ENCODE peak calls at places on chromosome 6, in ten cellular contexts. Q is fibroblast of lung; B is HCT116; W is cardiac muscle cell; A is left lung; I is ascending aorta; K is psoas muscle; S is kidney epithelial cell; U is CD8-positive, alpha-beta T cell; J is body of pancreas. P is an unnamed sample. For H3K27me3, the result is how much of the 10 kb centered on the place peaks cover.

GRCh38 chr6:124772733-124773319 is 189.4 kb upstream of the RNF217 start:
- DNase-seq in J (no peak), I (no peak), S (no peak), Q (peak), B (no peak), A (no peak), W (no peak), K (no peak), U (no peak), P (no peak)

GRCh38 chr6:95185874-95186273 is 391.5 kb upstream of the MANEA start:
- DNase-seq in U (no peak), B (no peak), Q (no peak), I (no peak), W (no peak), K (no peak), J (no peak), A (no peak), S (no peak), P (no peak)

GRCh38 chr6:30894381-30894780 is 10.1 kb downstream of the DDR1 start:
- DNase-seq in W (no peak), S (no peak), Q (no peak), U (no peak), K (no peak), J (no peak), I (no peak), A (no peak), B (no peak), P (no peak)

GRCh38 chr6:90296346-90297123 is at the start of gene BACH2:
- DNase-seq in U (peak), Q (peak), K (peak), W (peak), S (no peak), I (peak), B (peak), A (peak), J (peak), P (peak)

GRCh38 chr6:25614052-25614451 is 38.0 kb upstream of the SCGN start:
- DNase-seq in Q (no peak), S (no peak), A (no peak), B (no peak), K (no peak), W (no peak), I (no peak), J (no peak), U (no peak), P (no peak)

GRCh38 chr6:127276336-127276735 is 9.7 kb downstream of the RNF146 start:
- DNase-seq in Q (no peak), I (no peak), A (no peak), U (no peak), B (no peak), W (no peak), S (no peak), K (no peak), J (no peak), P (no peak)

GRCh38 chr6:12170351-12171079 is 119.6 kb upstream of the EDN1 start:
- DNase-seq in B (no peak), A (no peak), Q (no peak), W (no peak), K (no peak), U (no peak), I (no peak), S (no peak), J (no peak), P (no peak)

GRCh38 chr6:44067073-44067759 is 60.0 kb downstream of the MRPL14 start:
- DNase-seq in B (no peak), A (no peak), S (no peak), J (no peak), Q (no peak), K (peak), U (no peak), W (no peak), I (no peak), P (no peak)

GRCh38 chr6:39793528-39793927 is 1.4 kb downstream of the DAAM2 start:
- DNase-seq in U (no peak), B (no peak), S (no peak), Q (no peak), K (no peak), W (no peak), J (no peak), A (no peak), I (no peak), P (no peak)

GRCh38 chr6:39893286-39893685 is 41.0 kb downstream of the MOCS1 start:
- DNase-seq in Q (no peak), U (no peak), A (no peak), B (no peak), J (no peak), K (no peak), W (no peak), S (no peak), I (no peak), P (no peak)

GRCh38 chr6:11398451-11399326 is 138.9 kb upstream of the TMEM170B start:
- DNase-seq in J (no peak), B (no peak), I (no peak), Q (no peak), K (no peak), U (no peak), A (no peak), W (peak), S (no peak), P (no peak)

GRCh38 chr6:10463491-10464481 is 48.9 kb upstream of the TFAP2A start:
- DNase-seq in W (no peak), I (no peak), S (no peak), J (no peak), K (no peak), B (no peak), U (no peak), Q (no peak), A (no peak), P (peak)

GRCh38 chr6:41367700-41368099 is 32.3 kb downstream of the NCR2 start:
- DNase-seq in W (peak), K (no peak), I (no peak), B (peak), U (peak), J (no peak), S (no peak), Q (peak), A (no peak), P (peak)

GRCh38 chr6:43887340-43887858 is 117.4 kb downstream of the VEGFA start:
- DNase-seq in S (peak), Q (peak), W (peak), U (no peak), A (peak), K (no peak), J (peak), I (no peak), B (no peak), P (peak)

GRCh38 chr6:75205776-75206334 is at the start of gene COL12A1:
- DNase-seq in A (peak), J (peak), B (peak), U (no peak), Q (peak), I (peak), K (peak), W (peak), S (peak), P (peak)

GRCh38 chr6:138377844-138378243 is at the start of gene SMIM28:
- DNase-seq in B (no peak), K (no peak), Q (no peak), J (peak), I (no peak), S (no peak), A (no peak), W (no peak), U (no peak), P (no peak)

GRCh38 chr6:75503291-75503690 is 9.7 kb upstream of the FILIP1 start:
- DNase-seq in K (no peak), W (no peak), Q (no peak), I (no peak), U (no peak), S (no peak), J (no peak), B (no peak), A (no peak), P (no peak)

GRCh38 chr6:165487950-165488349 is 175.1 kb downstream of the PDE10A start:
- DNase-seq in W (peak), I (no peak), K (no peak), B (no peak), Q (no peak), U (no peak), J (no peak), A (no peak), S (no peak), P (no peak)

GRCh38 chr6:157379656-157380457 is 1.1 kb upstream of the ZDHHC14 start:
- DNase-seq in J (peak), B (peak), I (peak), W (peak), A (peak), S (peak), Q (peak), U (peak), K (peak), P (peak)

GRCh38 chr6:75233097-75233615 is 10.4 kb downstream of the COX7A2 start:
- DNase-seq in Q (no peak), A (no peak), K (no peak), I (no peak), W (no peak), J (no peak), U (no peak), B (no peak), S (no peak), P (no peak)

GRCh38 chr6:149484733-149485700 is at the start of gene ZC3H12D:
- DNase-seq in Q (peak), A (peak), S (no peak), B (peak), W (peak), I (peak), K (peak), U (peak), J (peak), P (peak)

GRCh38 chr6:40755046-40755681 is 168.0 kb upstream of the LRFN2 start:
- DNase-seq in S (no peak), I (no peak), J (no peak), B (no peak), A (no peak), K (no peak), Q (peak), W (peak), U (no peak), P (no peak)

GRCh38 chr6:125357515-125358256 is 55.9 kb upstream of the HDDC2 start:
- DNase-seq in J (no peak), W (peak), Q (peak), S (no peak), K (no peak), A (no peak), I (no peak), U (no peak), B (no peak), P (no peak)

GRCh38 chr6:47034919-47035318 is 7.2 kb downstream of the ADGRF1 start:
- DNase-seq in S (peak), B (peak), I (no peak), U (no peak), W (peak), J (peak), Q (peak), A (no peak), K (no peak), P (peak)

GRCh38 chr6:129672883-129673631 is 36.9 kb downstream of the ARHGAP18 start:
- DNase-seq in W (peak), U (no peak), A (no peak), B (peak), K (no peak), I (no peak), Q (peak), S (peak), J (no peak), P (peak)

GRCh38 chr6:108106261-108106660 is 31.7 kb upstream of the OSTM1 start:
- DNase-seq in I (no peak), Q (no peak), W (no peak), J (no peak), B (no peak), K (no peak), S (no peak), A (no peak), U (no peak), P (no peak)
- TF ChIP-seq CTCF in I (no peak), Q (no peak), W (no peak), J (no peak), B (no peak), K (no peak), S (no peak), A (no peak), U (no peak), P (no peak)

GRCh38 chr6:143007626-143008025 is 53.1 kb upstream of the AIG1 start:
- DNase-seq in S (no peak), U (no peak), J (no peak), W (peak), Q (no peak), K (no peak), A (no peak), I (no peak), B (no peak), P (no peak)

GRCh38 chr6:143005816-143006215 is 54.9 kb upstream of the AIG1 start:
- DNase-seq in A (no peak), W (no peak), J (no peak), B (no peak), I (no peak), U (no peak), Q (peak), S (no peak), K (no peak), P (no peak)

GRCh38 chr6:143000771-143001170 is 55.8 kb upstream of the HIVEP2 start:
- DNase-seq in K (no peak), Q (no peak), B (no peak), W (peak), U (no peak), S (no peak), I (no peak), J (no peak), A (no peak), P (no peak)

GRCh38 chr6:143006787-143007186 is 53.9 kb upstream of the AIG1 start:
- DNase-seq in A (no peak), U (no peak), K (no peak), J (no peak), W (no peak), I (no peak), B (no peak), Q (no peak), S (no peak), P (no peak)

DNA sequence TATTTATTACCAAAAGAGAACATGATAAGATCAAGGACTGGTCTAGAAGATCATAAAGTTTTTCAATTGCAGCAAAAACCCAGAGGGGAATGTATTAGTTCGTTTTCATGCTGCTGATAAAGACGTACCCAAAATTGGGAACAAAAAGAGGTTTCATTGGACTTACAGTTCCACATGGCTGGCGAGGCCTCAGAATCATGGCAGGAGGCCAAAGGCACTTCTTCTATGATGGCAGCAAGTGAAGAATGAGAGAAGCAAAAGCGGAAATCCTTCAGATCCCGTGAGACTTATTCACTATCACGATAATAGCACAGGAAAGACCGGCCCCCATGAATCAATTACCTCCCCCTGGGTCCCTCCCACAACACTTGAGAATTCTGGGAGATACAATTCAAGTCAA is 57.7 kb upstream of the HIVEP2 start:
- DNase-seq in Q (no peak), J (no peak), U (no peak), S (no peak), I (no peak), K (no peak), A (no peak), W (no peak), B (no peak), P (no peak)
- H3K27me3 ChIP-seq in Q (under half), J (under half), U (under half), S (under half), I (under half), K (under half), A (under half), W (under half), B (under half), P (under half)

GRCh38 chr6:45721665-45722064 is 294.0 kb downstream of the CLIC5 start:
- DNase-seq in A (no peak), J (no peak), U (no peak), I (no peak), W (no peak), S (no peak), B (no peak), Q (no peak), K (no peak), P (no peak)
- TF ChIP-seq CTCF in A (no peak), J (no peak), U (no peak), I (no peak), W (no peak), S (no peak), B (no peak), Q (no peak), K (no peak), P (peak)

DNA sequence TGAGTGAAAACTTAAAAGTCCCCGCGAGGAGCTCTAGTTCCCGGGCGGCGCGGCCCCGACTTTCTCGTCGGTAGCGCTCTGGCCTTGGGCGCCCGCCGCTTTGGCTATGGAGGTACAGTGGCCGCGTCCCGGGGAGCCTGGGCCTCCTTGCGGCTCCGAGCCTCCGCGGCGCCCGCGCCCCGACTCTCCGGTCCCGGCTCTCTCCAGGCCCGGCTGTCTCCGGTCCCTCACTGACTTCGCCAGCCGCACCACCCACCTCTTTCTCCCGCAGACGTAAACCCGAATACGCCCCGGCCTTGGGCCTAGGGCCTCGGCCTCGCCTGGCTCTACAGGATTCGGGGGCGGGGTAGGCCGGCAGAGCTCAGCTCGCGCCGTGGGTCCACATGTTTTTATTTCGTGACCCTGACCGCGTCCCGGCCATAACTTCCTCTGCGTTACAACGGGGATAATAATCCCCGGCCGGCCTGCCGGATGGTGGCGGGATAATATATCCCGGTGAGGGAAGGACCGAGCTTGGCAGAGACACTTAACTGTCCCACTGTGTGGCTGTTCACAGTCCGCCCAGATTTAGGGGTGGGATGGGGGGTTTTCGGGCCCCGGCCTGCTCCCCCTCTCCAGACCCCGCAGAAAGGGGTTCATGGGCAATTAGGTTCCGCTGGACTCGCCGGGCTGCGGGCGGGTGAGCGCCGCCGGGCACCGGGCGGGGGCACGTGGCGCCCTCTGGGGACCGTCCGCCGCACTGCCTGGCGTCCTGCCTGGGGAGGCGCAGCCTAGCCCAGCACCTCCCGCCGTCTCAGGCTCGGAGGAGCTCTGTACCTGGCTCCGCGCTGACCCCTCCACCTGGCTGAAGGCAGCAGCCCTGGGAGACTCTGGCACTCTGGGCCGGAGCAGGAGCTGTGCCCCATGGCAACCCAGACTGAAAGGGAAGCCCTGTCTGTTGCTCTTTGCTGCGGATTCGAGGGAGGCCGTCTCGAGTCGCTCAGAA is 10.1 kb upstream of the TBX18 start:
- DNase-seq in J (peak), U (no peak), S (no peak), W (peak), K (peak), I (peak), B (no peak), Q (no peak), A (peak), P (peak)
- H3K27me3 ChIP-seq in J (half or more), U (under half), S (half or more), W (half or more), K (half or more), I (under half), B (under half), Q (under half), A (half or more), P (under half)

GRCh38 chr6:8014947-8015346 is 49.2 kb downstream of the BLOC1S5 start:
- DNase-seq in S (no peak), U (no peak), A (no peak), K (no peak), J (no peak), W (no peak), B (no peak), Q (no peak), I (no peak), P (no peak)
- TF ChIP-seq CTCF in S (no peak), U (no peak), A (no peak), K (no peak), J (no peak), W (no peak), B (no peak), Q (no peak), I (no peak), P (no peak)

GRCh38 chr6:28211840-28212509 is 13.1 kb upstream of the ZSCAN9 start:
- DNase-seq in J (no peak), Q (no peak), S (no peak), A (no peak), U (no peak), B (no peak), W (no peak), I (no peak), K (no peak), P (no peak)
- H3K27me3 ChIP-seq in J (under half), Q (under half), S (under half), A (half or more), U (half or more), B (under half), W (half or more), I (under half), K (half or more), P (under half)

GRCh38 chr6:85642774-85643529 is at the start of gene SYNCRIP:
- DNase-seq in W (peak), U (peak), S (peak), K (peak), I (peak), A (peak), Q (peak), B (peak), J (peak), P (peak)
- TF ChIP-seq CTCF in W (no peak), U (no peak), S (no peak), K (no peak), I (no peak), A (no peak), Q (no peak), B (no peak), J (no peak), P (no peak)